ENCODE peak calls at places on chromosomes 3 and 15, in five cellular contexts. I, T, E, C and X are unnamed samples.
A peak's percentile ranks its signal among the peaks of the same experiment; 100 is the strongest.

GRCh38 chr3:65551945-65552344 is 486.8 kb downstream of the MAGI1 start:
- DNase-seq in I (no peak), T (no peak), E (peak; percentile 41), C (no peak), X (no peak)

GRCh38 chr3:49720383-49721164 is 1.1 kb upstream of the AMIGO3 start:
- DNase-seq in I (no peak), T (no peak), E (no peak), C (no peak), X (no peak)

GRCh38 chr3:28646435-28646834 is 297.8 kb upstream of the AZI2 start:
- DNase-seq in I (no peak), T (no peak), E (no peak), C (no peak), X (no peak)

GRCh38 chr15:88894819-88895767 is at the start of gene HAPLN3:
- DNase-seq in I (peak; percentile 57), T (peak; percentile 29), E (peak; percentile 51), C (peak; percentile 29), X (peak; percentile 83)

GRCh38 chr15:67821784-67822451 is 3.4 kb upstream of the SKOR1 start:
- DNase-seq in I (no peak), T (no peak), E (peak; percentile 48), C (no peak), X (peak; percentile 32)

GRCh38 chr3:5258526-5258925 is 71.0 kb downstream of the EDEM1 start:
- DNase-seq in I (no peak), T (no peak), E (no peak), C (no peak), X (no peak)

GRCh38 chr3:117473981-117474563 is 764.5 kb downstream of the TUSC7 start:
- DNase-seq in I (no peak), T (no peak), E (peak; percentile 38), C (no peak), X (peak; percentile 17)

GRCh38 chr3:192824313-192824712 is 93.3 kb downstream of the MB21D2 start:
- DNase-seq in I (no peak), T (no peak), E (no peak), C (no peak), X (no peak)

GRCh38 chr3:160919942-160920341 is 163.9 kb downstream of the PPM1L start:
- DNase-seq in I (no peak), T (no peak), E (no peak), C (no peak), X (no peak)

GRCh38 chr3:64170270-64170669 is 55.0 kb downstream of the PRICKLE2 start:
- DNase-seq in I (no peak), T (no peak), E (no peak), C (no peak), X (no peak)

GRCh38 chr3:111068574-111068973 is 3.0 kb upstream of the NECTIN3 start:
- DNase-seq in I (no peak), T (no peak), E (peak; percentile 11), C (no peak), X (no peak)

GRCh38 chr3:9946112-9947024 is 5.8 kb downstream of the PRRT3 start:
- DNase-seq in I (no peak), T (peak; percentile 91), E (peak; percentile 95), C (peak; percentile 91), X (peak; percentile 93)

GRCh38 chr3:42043116-42043796 is 47.9 kb upstream of the TRAK1 start:
- DNase-seq in I (no peak), T (peak; percentile 84), E (peak; percentile 91), C (peak; percentile 34), X (peak; percentile 94)

GRCh38 chr3:119885746-119886530 is 104.0 kb downstream of the NR1I2 start:
- DNase-seq in I (no peak), T (peak; percentile 22), E (no peak), C (no peak), X (no peak)

GRCh38 chr15:50046868-50047267 is 72.2 kb downstream of the ATP8B4 start:
- DNase-seq in I (no peak), T (peak; percentile 29), E (no peak), C (no peak), X (no peak)

GRCh38 chr3:192060160-192060783 is 599.3 kb downstream of the PYDC2 start:
- DNase-seq in I (no peak), T (no peak), E (peak; percentile 86), C (no peak), X (no peak)

GRCh38 chr3:13111874-13112520 is 38.8 kb upstream of the IQSEC1 start:
- DNase-seq in I (no peak), T (no peak), E (no peak), C (peak; percentile 55), X (no peak)

GRCh38 chr15:68412218-68412617 is 19.7 kb downstream of the ITGA11 start:
- DNase-seq in I (no peak), T (no peak), E (no peak), C (no peak), X (no peak)

GRCh38 chr3:156782921-156783320 is 43.2 kb upstream of the LEKR1 start:
- DNase-seq in I (no peak), T (no peak), E (no peak), C (no peak), X (no peak)

GRCh38 chr3:194219826-194220407 is 84.0 kb downstream of the HES1 start:
- DNase-seq in I (no peak), T (no peak), E (no peak), C (no peak), X (no peak)

GRCh38 chr3:56700136-56700535 is 17.1 kb upstream of the TASOR start:
- DNase-seq in I (no peak), T (no peak), E (no peak), C (peak; percentile 14), X (peak; percentile 54)

DNA sequence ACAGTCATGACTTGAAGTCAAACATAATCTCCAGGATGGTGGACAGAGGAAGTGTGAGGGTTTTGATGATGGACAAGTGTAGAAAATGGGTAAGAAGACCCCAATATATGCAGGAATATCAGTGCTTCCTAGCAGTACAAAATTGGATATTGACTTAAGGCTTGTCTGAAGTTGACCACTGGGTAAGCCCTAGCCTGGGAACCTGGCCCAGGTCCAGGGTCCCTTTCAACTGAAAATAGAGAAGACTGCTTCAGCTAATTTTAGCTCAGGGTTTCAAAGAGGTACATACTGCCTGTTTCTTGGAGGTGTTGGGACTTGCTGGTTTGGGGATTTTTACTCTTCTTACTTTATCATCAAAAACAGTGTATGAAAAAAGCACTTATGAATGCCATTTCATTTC is 4.7 kb downstream of the NR1D2 start:
- DNase-seq in I (peak; percentile 61), T (peak; percentile 49), E (no peak), C (no peak), X (no peak)
- H3K4me2 ChIP-seq in I (no peak overlapping the region), T (no peak overlapping the region), E (no peak overlapping the region), C (peak overlapping the region; percentile 4), X (no peak overlapping the region)

GRCh38 chr3:154018100-154018696 is 103.0 kb upstream of the ARHGEF26 start:
- DNase-seq in I (peak; percentile 53), T (peak; percentile 27), E (peak; percentile 76), C (peak; percentile 10), X (peak; percentile 86)
- H3K27me3 ChIP-seq in I (no peaks in the 10 kb centered on the region), T (no peaks in the 10 kb centered on the region), E (no peaks in the 10 kb centered on the region), C (no peaks in the 10 kb centered on the region), X (no peaks in the 10 kb centered on the region)

GRCh38 chr15:97817266-97817890 is 143.1 kb upstream of the ARRDC4 start:
- DNase-seq in I (no peak), T (no peak), E (no peak), C (no peak), X (no peak)
- H3K4me3 ChIP-seq in I (no peak overlapping the region), T (no peak overlapping the region), E (no peak overlapping the region), C (no peak overlapping the region), X (no peak overlapping the region)

DNA sequence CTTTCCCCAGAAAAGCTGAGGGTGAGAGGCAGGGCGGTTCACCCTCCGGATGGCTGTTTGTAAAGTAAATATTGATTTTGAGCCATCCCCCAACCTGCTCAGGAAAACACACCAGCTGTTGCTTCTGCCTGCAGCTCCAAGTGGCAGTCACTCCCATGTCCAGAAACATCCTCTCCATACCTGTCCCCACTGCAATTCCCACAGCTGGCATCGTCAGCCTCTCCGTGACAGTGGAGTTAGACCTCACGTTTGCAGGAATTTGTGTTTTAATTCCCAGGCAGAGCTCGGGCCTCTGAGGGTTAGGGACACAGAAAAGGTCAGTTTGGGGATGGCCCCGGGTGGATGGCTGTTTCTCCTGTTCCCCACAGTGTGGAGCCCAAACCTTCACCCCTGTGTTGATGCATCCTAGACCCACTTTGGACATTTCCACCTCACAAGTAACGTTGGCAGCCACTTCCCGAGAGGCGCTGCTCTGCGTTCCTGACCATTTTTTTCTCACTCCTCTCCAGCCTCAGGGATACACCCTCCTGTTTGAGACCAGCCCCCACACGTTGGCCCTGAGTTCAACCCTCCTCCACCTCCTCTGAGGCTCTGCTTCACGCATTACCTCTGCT is 11.8 kb upstream of the FAM174B start:
- DNase-seq in I (no peak), T (peak; percentile 57), E (no peak), C (no peak), X (no peak)
- H3K4me2 ChIP-seq in I (no peak overlapping the region), T (peak overlapping the region; percentile 16), E (no peak overlapping the region), C (peak overlapping the region; percentile 48), X (peak overlapping the region; percentile 74)

DNA sequence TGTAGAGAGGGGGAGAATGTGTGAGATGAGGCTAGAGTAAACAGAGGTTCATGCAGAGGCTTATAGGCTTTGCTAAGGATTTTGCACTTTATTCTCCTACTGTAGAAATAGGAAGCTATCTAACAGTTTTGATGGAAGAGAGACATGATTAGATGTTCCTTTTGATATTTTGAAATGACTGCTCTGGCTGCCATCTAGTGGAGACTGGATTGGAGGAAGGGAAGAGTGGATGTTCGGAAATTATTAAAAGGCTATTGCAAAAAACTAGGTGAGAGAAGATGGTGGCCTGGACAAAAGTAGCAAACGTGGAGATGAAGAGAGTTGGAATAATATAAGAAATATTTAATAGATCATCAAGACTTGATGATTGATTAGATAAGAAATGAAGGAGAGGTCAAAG is 42.2 kb downstream of the SYN2 start:
- DNase-seq in I (no peak), T (no peak), E (peak; percentile 7), C (no peak), X (peak; percentile 33)
- H3K27me3 ChIP-seq in I (no peaks in the 10 kb centered on the region), T (peaks cover 3% of the 10 kb centered on the region), E (no peaks in the 10 kb centered on the region), C (peaks cover 75% of the 10 kb centered on the region), X (no peaks in the 10 kb centered on the region)